ENCODE peak calls at places on chromosomes 1 and 21, in six cellular contexts. One of them, this sample, is unnamed.

GRCh38 chr1:226677121-226678020 is 61.7 kb downstream of the ITPKB start:
- DNase-seq in activated CD8-positive, alpha-beta T cell treated with anti-CD3 and anti-CD28 coated beads for 36 hours: peak
- DNase-seq in BJ: no peak
- DNase-seq in CD4-positive, alpha-beta T cell: peak
- DNase-seq in GM12878: no peak
- DNase-seq in ovary: peak
- DNase-seq in this sample: no peak

GRCh38 chr1:111976332-111976731 is 13.1 kb downstream of the KCND3 start:
- DNase-seq in ovary: no peak
- DNase-seq in CD4-positive, alpha-beta T cell: no peak
- DNase-seq in GM12878: no peak
- DNase-seq in activated CD8-positive, alpha-beta T cell treated with anti-CD3 and anti-CD28 coated beads for 36 hours: no peak
- DNase-seq in BJ: no peak
- DNase-seq in this sample: no peak

GRCh38 chr1:30845891-30846290 is 62.7 kb downstream of the SDC3 start:
- DNase-seq in CD4-positive, alpha-beta T cell: no peak
- DNase-seq in BJ: no peak
- DNase-seq in activated CD8-positive, alpha-beta T cell treated with anti-CD3 and anti-CD28 coated beads for 36 hours: no peak
- DNase-seq in ovary: no peak
- DNase-seq in GM12878: no peak
- DNase-seq in this sample: no peak

GRCh38 chr1:159647616-159648015 is 60.0 kb downstream of the APCS start:
- DNase-seq in BJ: no peak
- DNase-seq in ovary: no peak
- DNase-seq in CD4-positive, alpha-beta T cell: no peak
- DNase-seq in GM12878: no peak
- DNase-seq in activated CD8-positive, alpha-beta T cell treated with anti-CD3 and anti-CD28 coated beads for 36 hours: no peak
- DNase-seq in this sample: no peak

GRCh38 chr1:186244825-186245224 is 130.2 kb downstream of the TPR start:
- DNase-seq in CD4-positive, alpha-beta T cell: no peak
- DNase-seq in ovary: no peak
- DNase-seq in GM12878: no peak
- DNase-seq in activated CD8-positive, alpha-beta T cell treated with anti-CD3 and anti-CD28 coated beads for 36 hours: peak
- DNase-seq in BJ: no peak
- DNase-seq in this sample: peak

GRCh38 chr1:61255324-61255703 is 173.0 kb downstream of the NFIA start:
- DNase-seq in BJ: no peak
- DNase-seq in activated CD8-positive, alpha-beta T cell treated with anti-CD3 and anti-CD28 coated beads for 36 hours: no peak
- DNase-seq in CD4-positive, alpha-beta T cell: no peak
- DNase-seq in ovary: no peak
- DNase-seq in GM12878: no peak
- DNase-seq in this sample: no peak

GRCh38 chr1:58063095-58063494 is 483.4 kb downstream of the OMA1 start:
- DNase-seq in BJ: no peak
- DNase-seq in ovary: no peak
- DNase-seq in GM12878: no peak
- DNase-seq in CD4-positive, alpha-beta T cell: no peak
- DNase-seq in activated CD8-positive, alpha-beta T cell treated with anti-CD3 and anti-CD28 coated beads for 36 hours: no peak
- DNase-seq in this sample: no peak

GRCh38 chr1:161439280-161440232 is 65.7 kb upstream of the FCGR2A start:
- DNase-seq in activated CD8-positive, alpha-beta T cell treated with anti-CD3 and anti-CD28 coated beads for 36 hours: peak
- DNase-seq in CD4-positive, alpha-beta T cell: no peak
- DNase-seq in ovary: peak
- DNase-seq in GM12878: no peak
- DNase-seq in BJ: no peak
- DNase-seq in this sample: peak

GRCh38 chr1:36223373-36223995 is 759 bp upstream of the THRAP3 start:
- DNase-seq in BJ: no peak
- DNase-seq in CD4-positive, alpha-beta T cell: peak
- DNase-seq in GM12878: peak
- DNase-seq in activated CD8-positive, alpha-beta T cell treated with anti-CD3 and anti-CD28 coated beads for 36 hours: peak
- DNase-seq in ovary: no peak
- DNase-seq in this sample: no peak

GRCh38 chr21:34129039-34129891 is 55.9 kb downstream of the MRPS6 start:
- DNase-seq in GM12878: no peak
- DNase-seq in CD4-positive, alpha-beta T cell: peak
- DNase-seq in activated CD8-positive, alpha-beta T cell treated with anti-CD3 and anti-CD28 coated beads for 36 hours: peak
- DNase-seq in ovary: peak
- DNase-seq in BJ: peak
- DNase-seq in this sample: no peak

GRCh38 chr1:209624516-209625204 is 27.6 kb downstream of the LAMB3 start:
- DNase-seq in ovary: no peak
- DNase-seq in CD4-positive, alpha-beta T cell: no peak
- DNase-seq in activated CD8-positive, alpha-beta T cell treated with anti-CD3 and anti-CD28 coated beads for 36 hours: no peak
- DNase-seq in GM12878: no peak
- DNase-seq in BJ: no peak
- DNase-seq in this sample: no peak

GRCh38 chr1:199410462-199410861 is 617.0 kb upstream of the NR5A2 start:
- DNase-seq in CD4-positive, alpha-beta T cell: no peak
- DNase-seq in ovary: no peak
- DNase-seq in GM12878: no peak
- DNase-seq in BJ: no peak
- DNase-seq in activated CD8-positive, alpha-beta T cell treated with anti-CD3 and anti-CD28 coated beads for 36 hours: no peak
- DNase-seq in this sample: no peak

GRCh38 chr21:43815107-43815742 is 25.8 kb downstream of the RRP1 start:
- DNase-seq in activated CD8-positive, alpha-beta T cell treated with anti-CD3 and anti-CD28 coated beads for 36 hours: no peak
- DNase-seq in BJ: no peak
- DNase-seq in CD4-positive, alpha-beta T cell: no peak
- DNase-seq in GM12878: no peak
- DNase-seq in ovary: no peak
- DNase-seq in this sample: no peak

GRCh38 chr1:89779541-89779940 is 41.3 kb upstream of the LRRC8D start:
- DNase-seq in BJ: no peak
- DNase-seq in CD4-positive, alpha-beta T cell: no peak
- DNase-seq in ovary: no peak
- DNase-seq in GM12878: no peak
- DNase-seq in activated CD8-positive, alpha-beta T cell treated with anti-CD3 and anti-CD28 coated beads for 36 hours: peak
- DNase-seq in this sample: no peak

GRCh38 chr1:46372440-46372839 is 21.7 kb upstream of the FAAH start:
- DNase-seq in GM12878: no peak
- DNase-seq in ovary: no peak
- DNase-seq in activated CD8-positive, alpha-beta T cell treated with anti-CD3 and anti-CD28 coated beads for 36 hours: no peak
- DNase-seq in CD4-positive, alpha-beta T cell: no peak
- DNase-seq in BJ: no peak
- DNase-seq in this sample: no peak

GRCh38 chr1:17250601-17251000 is 1.7 kb downstream of the PADI3 start:
- DNase-seq in activated CD8-positive, alpha-beta T cell treated with anti-CD3 and anti-CD28 coated beads for 36 hours: no peak
- DNase-seq in CD4-positive, alpha-beta T cell: no peak
- DNase-seq in GM12878: no peak
- DNase-seq in ovary: no peak
- DNase-seq in BJ: no peak
- DNase-seq in this sample: no peak

GRCh38 chr1:67945733-67946374 is 104.6 kb downstream of the DIRAS3 start:
- DNase-seq in GM12878: no peak
- DNase-seq in activated CD8-positive, alpha-beta T cell treated with anti-CD3 and anti-CD28 coated beads for 36 hours: no peak
- DNase-seq in CD4-positive, alpha-beta T cell: no peak
- DNase-seq in ovary: no peak
- DNase-seq in BJ: no peak
- DNase-seq in this sample: no peak

GRCh38 chr1:117697220-117697781 is 91.5 kb downstream of the TENT5C start:
- DNase-seq in ovary: no peak
- DNase-seq in BJ: no peak
- DNase-seq in CD4-positive, alpha-beta T cell: no peak
- DNase-seq in GM12878: no peak
- DNase-seq in activated CD8-positive, alpha-beta T cell treated with anti-CD3 and anti-CD28 coated beads for 36 hours: no peak
- DNase-seq in this sample: no peak

GRCh38 chr1:205247130-205247921 is 19.6 kb downstream of the TMCC2 start:
- DNase-seq in ovary: peak
- DNase-seq in GM12878: no peak
- DNase-seq in CD4-positive, alpha-beta T cell: no peak
- DNase-seq in activated CD8-positive, alpha-beta T cell treated with anti-CD3 and anti-CD28 coated beads for 36 hours: peak
- DNase-seq in BJ: no peak
- DNase-seq in this sample: no peak

GRCh38 chr1:81706650-81707435 is 93.9 kb upstream of the ADGRL2 start:
- DNase-seq in activated CD8-positive, alpha-beta T cell treated with anti-CD3 and anti-CD28 coated beads for 36 hours: no peak
- DNase-seq in BJ: no peak
- DNase-seq in CD4-positive, alpha-beta T cell: no peak
- DNase-seq in ovary: no peak
- DNase-seq in GM12878: no peak
- DNase-seq in this sample: no peak

GRCh38 chr1:116686175-116686574 is 18.6 kb upstream of the IGSF3 start:
- DNase-seq in GM12878: no peak
- DNase-seq in CD4-positive, alpha-beta T cell: no peak
- DNase-seq in activated CD8-positive, alpha-beta T cell treated with anti-CD3 and anti-CD28 coated beads for 36 hours: no peak
- DNase-seq in BJ: no peak
- DNase-seq in ovary: no peak
- DNase-seq in this sample: no peak

GRCh38 chr1:15678578-15678977 is 5.5 kb upstream of the PLEKHM2 start:
- DNase-seq in GM12878: peak
- DNase-seq in CD4-positive, alpha-beta T cell: no peak
- DNase-seq in activated CD8-positive, alpha-beta T cell treated with anti-CD3 and anti-CD28 coated beads for 36 hours: no peak
- DNase-seq in BJ: peak
- DNase-seq in ovary: no peak
- DNase-seq in this sample: no peak

GRCh38 chr1:230682274-230682673 is 31.6 kb downstream of the AGT start:
- DNase-seq in ovary: no peak
- DNase-seq in BJ: no peak
- DNase-seq in CD4-positive, alpha-beta T cell: no peak
- DNase-seq in GM12878: no peak
- DNase-seq in activated CD8-positive, alpha-beta T cell treated with anti-CD3 and anti-CD28 coated beads for 36 hours: no peak
- DNase-seq in this sample: no peak

GRCh38 chr1:90396917-90397316 is 320.2 kb downstream of the BARHL2 start:
- DNase-seq in BJ: no peak
- DNase-seq in activated CD8-positive, alpha-beta T cell treated with anti-CD3 and anti-CD28 coated beads for 36 hours: no peak
- DNase-seq in ovary: no peak
- DNase-seq in CD4-positive, alpha-beta T cell: no peak
- DNase-seq in GM12878: no peak
- DNase-seq in this sample: no peak

GRCh38 chr1:25550683-25551310 is 7.4 kb downstream of the LDLRAP1 start:
- DNase-seq in CD4-positive, alpha-beta T cell: no peak
- DNase-seq in ovary: no peak
- DNase-seq in activated CD8-positive, alpha-beta T cell treated with anti-CD3 and anti-CD28 coated beads for 36 hours: no peak
- DNase-seq in BJ: no peak
- DNase-seq in GM12878: no peak
- DNase-seq in this sample: no peak

GRCh38 chr1:9573723-9574122 is 15.0 kb upstream of the TMEM201 start:
- DNase-seq in CD4-positive, alpha-beta T cell: no peak
- DNase-seq in BJ: no peak
- DNase-seq in ovary: no peak
- DNase-seq in GM12878: no peak
- DNase-seq in activated CD8-positive, alpha-beta T cell treated with anti-CD3 and anti-CD28 coated beads for 36 hours: no peak
- DNase-seq in this sample: no peak
- TF ChIP-seq CTCF in CD4-positive, alpha-beta T cell: no peak
- TF ChIP-seq CTCF in BJ: peak
- TF ChIP-seq CTCF in ovary: peak
- TF ChIP-seq CTCF in GM12878: peak
- TF ChIP-seq CTCF in activated CD8-positive, alpha-beta T cell treated with anti-CD3 and anti-CD28 coated beads for 36 hours: peak
- TF ChIP-seq CTCF in this sample: peak

GRCh38 chr1:248704556-248704955 is 2.0 kb upstream of the OR14I1 start:
- DNase-seq in CD4-positive, alpha-beta T cell: no peak
- DNase-seq in activated CD8-positive, alpha-beta T cell treated with anti-CD3 and anti-CD28 coated beads for 36 hours: no peak
- DNase-seq in GM12878: no peak
- DNase-seq in ovary: no peak
- DNase-seq in BJ: no peak
- DNase-seq in this sample: no peak

GRCh38 chr1:248697907-248698306 is 4.7 kb downstream of the OR14I1 start:
- DNase-seq in activated CD8-positive, alpha-beta T cell treated with anti-CD3 and anti-CD28 coated beads for 36 hours: no peak
- DNase-seq in BJ: no peak
- DNase-seq in GM12878: no peak
- DNase-seq in ovary: no peak
- DNase-seq in CD4-positive, alpha-beta T cell: no peak
- DNase-seq in this sample: no peak

GRCh38 chr1:248702714-248703113 is at the start of gene OR14I1:
- DNase-seq in ovary: no peak
- DNase-seq in CD4-positive, alpha-beta T cell: no peak
- DNase-seq in activated CD8-positive, alpha-beta T cell treated with anti-CD3 and anti-CD28 coated beads for 36 hours: no peak
- DNase-seq in GM12878: no peak
- DNase-seq in BJ: no peak
- DNase-seq in this sample: no peak

GRCh38 chr1:248699099-248699498 is 3.5 kb downstream of the OR14I1 start:
- DNase-seq in BJ: no peak
- DNase-seq in CD4-positive, alpha-beta T cell: no peak
- DNase-seq in ovary: no peak
- DNase-seq in activated CD8-positive, alpha-beta T cell treated with anti-CD3 and anti-CD28 coated beads for 36 hours: no peak
- DNase-seq in GM12878: no peak
- DNase-seq in this sample: no peak

DNA sequence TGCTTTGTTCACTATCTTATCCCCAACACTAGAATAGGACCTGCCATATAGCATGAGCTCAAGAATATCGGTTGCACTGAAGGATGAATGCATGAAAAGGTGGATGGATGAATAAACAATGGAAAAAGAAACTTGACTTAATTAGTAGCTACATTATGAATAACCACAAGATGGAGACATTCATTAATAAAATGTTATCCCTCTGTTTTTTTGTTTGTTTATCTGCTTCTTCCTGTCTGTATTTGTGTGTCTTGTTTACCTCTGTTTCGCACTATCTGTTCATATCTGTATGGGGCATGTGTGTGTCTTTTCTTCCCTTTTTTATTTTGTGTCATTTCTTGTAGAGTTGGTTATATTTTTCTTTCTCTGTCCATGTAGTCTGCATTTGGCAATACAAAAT is 1.1 kb upstream of the OR14I1 start:
- DNase-seq in GM12878: no peak
- DNase-seq in activated CD8-positive, alpha-beta T cell treated with anti-CD3 and anti-CD28 coated beads for 36 hours: no peak
- DNase-seq in CD4-positive, alpha-beta T cell: no peak
- DNase-seq in ovary: no peak
- DNase-seq in BJ: no peak
- DNase-seq in this sample: no peak
- TF ChIP-seq CTCF in GM12878: peak
- TF ChIP-seq CTCF in activated CD8-positive, alpha-beta T cell treated with anti-CD3 and anti-CD28 coated beads for 36 hours: no peak
- TF ChIP-seq CTCF in CD4-positive, alpha-beta T cell: no peak
- TF ChIP-seq CTCF in ovary: no peak
- TF ChIP-seq CTCF in BJ: no peak
- TF ChIP-seq CTCF in this sample: no peak

GRCh38 chr1:246117066-246117791 is 389.9 kb downstream of the SMYD3 start:
- DNase-seq in activated CD8-positive, alpha-beta T cell treated with anti-CD3 and anti-CD28 coated beads for 36 hours: peak
- DNase-seq in ovary: no peak
- DNase-seq in BJ: no peak
- DNase-seq in CD4-positive, alpha-beta T cell: peak
- DNase-seq in GM12878: peak
- DNase-seq in this sample: no peak
- TF ChIP-seq CTCF in activated CD8-positive, alpha-beta T cell treated with anti-CD3 and anti-CD28 coated beads for 36 hours: peak
- TF ChIP-seq CTCF in ovary: peak
- TF ChIP-seq CTCF in BJ: peak
- TF ChIP-seq CTCF in CD4-positive, alpha-beta T cell: peak
- TF ChIP-seq CTCF in GM12878: peak
- TF ChIP-seq CTCF in this sample: peak

GRCh38 chr1:100423832-100424337 is 71.6 kb downstream of the CDC14A start:
- DNase-seq in CD4-positive, alpha-beta T cell: no peak
- DNase-seq in BJ: no peak
- DNase-seq in GM12878: peak
- DNase-seq in activated CD8-positive, alpha-beta T cell treated with anti-CD3 and anti-CD28 coated beads for 36 hours: peak
- DNase-seq in ovary: no peak
- DNase-seq in this sample: no peak
- TF ChIP-seq CTCF in CD4-positive, alpha-beta T cell: peak
- TF ChIP-seq CTCF in BJ: no peak
- TF ChIP-seq CTCF in GM12878: no peak
- TF ChIP-seq CTCF in activated CD8-positive, alpha-beta T cell treated with anti-CD3 and anti-CD28 coated beads for 36 hours: no peak
- TF ChIP-seq CTCF in ovary: no peak
- TF ChIP-seq CTCF in this sample: no peak

GRCh38 chr21:41611966-41612606 is 104.1 kb upstream of the TMPRSS2 start:
- DNase-seq in CD4-positive, alpha-beta T cell: no peak
- DNase-seq in ovary: no peak
- DNase-seq in activated CD8-positive, alpha-beta T cell treated with anti-CD3 and anti-CD28 coated beads for 36 hours: peak
- DNase-seq in BJ: no peak
- DNase-seq in GM12878: no peak
- DNase-seq in this sample: no peak
- TF ChIP-seq CTCF in CD4-positive, alpha-beta T cell: no peak
- TF ChIP-seq CTCF in ovary: no peak
- TF ChIP-seq CTCF in activated CD8-positive, alpha-beta T cell treated with anti-CD3 and anti-CD28 coated beads for 36 hours: no peak
- TF ChIP-seq CTCF in BJ: peak
- TF ChIP-seq CTCF in GM12878: peak
- TF ChIP-seq CTCF in this sample: no peak